ENCODE peak calls at places on chromosomes 12 and 14, in five cellular contexts. R is mesothelial cell of epicardium; K is stimulated activated CD4-positive, alpha-beta T cell treated with anti-CD3 and anti-CD28 coated beads, Interleukin-1b, Interleukin-23, amount 100 ng/mL, for 1 hour; A is fibroblast of the aortic adventitia; B is ovary. P is an unnamed sample.

GRCh38 chr14:36658091-36659009 is 3.3 kb upstream of the PAX9 start:
- DNase-seq in R (no peak), K (no peak), A (no peak), B (no peak), P (no peak)

GRCh38 chr14:91439345-91439744 is 21.7 kb upstream of the CCDC88C start:
- DNase-seq in R (no peak), K (no peak), A (no peak), B (no peak), P (no peak)

GRCh38 chr14:52189330-52189729 is 78.2 kb upstream of the PTGDR start:
- DNase-seq in R (no peak), K (no peak), A (peak; percentile 1), B (no peak), P (no peak)

GRCh38 chr14:67529947-67530935 is 2.8 kb upstream of the PLEKHH1 start:
- DNase-seq in R (no peak), K (no peak), A (no peak), B (no peak), P (no peak)

GRCh38 chr12:9143137-9143536 is 27.4 kb upstream of the A2M start:
- DNase-seq in R (no peak), K (no peak), A (no peak), B (no peak), P (no peak)

GRCh38 chr14:104681689-104682074 is 7.7 kb upstream of the INF2 start:
- DNase-seq in R (no peak), K (no peak), A (peak; percentile 85), B (peak; percentile 82), P (no peak)

GRCh38 chr12:29030006-29030405 is 119.1 kb upstream of the FAR2 start:
- DNase-seq in R (no peak), K (no peak), A (no peak), B (no peak), P (no peak)

GRCh38 chr14:24285351-24285750 is 14.0 kb upstream of the RABGGTA start:
- DNase-seq in R (no peak), K (no peak), A (no peak), B (no peak), P (no peak)

GRCh38 chr12:120993496-120993895 is 15.2 kb downstream of the HNF1A start:
- DNase-seq in R (no peak), K (no peak), A (no peak), B (no peak), P (no peak)

GRCh38 chr12:49838973-49839633 is 3.8 kb downstream of the BCDIN3D start:
- DNase-seq in R (no peak), K (no peak), A (peak; percentile 69), B (no peak), P (no peak)

GRCh38 chr12:65466906-65467305 is 188.4 kb downstream of the MSRB3 start:
- DNase-seq in R (no peak), K (no peak), A (peak; percentile 55), B (no peak), P (no peak)

GRCh38 chr12:62006076-62006732 is 254.0 kb upstream of the USP15 start:
- DNase-seq in R (no peak), K (no peak), A (peak; percentile 42), B (no peak), P (peak; percentile 37)

GRCh38 chr12:25681580-25681979 is 128.5 kb upstream of the LMNTD1 start:
- DNase-seq in R (no peak), K (no peak), A (no peak), B (no peak), P (no peak)

GRCh38 chr14:24409217-24409616 is 10.4 kb downstream of the NYNRIN start:
- DNase-seq in R (no peak), K (no peak), A (no peak), B (no peak), P (no peak)

GRCh38 chr12:53719649-53720048 is 7.6 kb downstream of the CALCOCO1 start:
- DNase-seq in R (no peak), K (no peak), A (peak; percentile 43), B (no peak), P (no peak)

GRCh38 chr12:92574046-92574783 is 128.6 kb upstream of the PLEKHG7 start:
- DNase-seq in R (no peak), K (no peak), A (no peak), B (no peak), P (no peak)

GRCh38 chr12:19482551-19483109 is 43.3 kb downstream of the AEBP2 start:
- DNase-seq in R (no peak), K (no peak), A (no peak), B (no peak), P (no peak)

GRCh38 chr14:75430526-75430925 is 2.7 kb downstream of the JDP2 start:
- DNase-seq in R (no peak), K (no peak), A (peak; percentile 84), B (no peak), P (no peak)

GRCh38 chr12:62749586-62749985 is 185.4 kb downstream of the PPM1H start:
- DNase-seq in R (no peak), K (no peak), A (no peak), B (no peak), P (no peak)

GRCh38 chr14:84202486-84202885 is 1327.5 kb upstream of the FLRT2 start:
- DNase-seq in R (no peak), K (no peak), A (no peak), B (no peak), P (no peak)

GRCh38 chr14:56659964-56660551 is 80.5 kb downstream of the TMEM260 start:
- DNase-seq in R (no peak), K (no peak), A (peak; percentile 43), B (no peak), P (peak; percentile 78)

GRCh38 chr14:53847881-53848280 is 108.7 kb downstream of the BMP4 start:
- DNase-seq in R (no peak), K (no peak), A (no peak), B (no peak), P (no peak)

GRCh38 chr12:121522962-121523361 is 57.9 kb downstream of the KDM2B start:
- DNase-seq in R (no peak), K (no peak), A (no peak), B (no peak), P (no peak)

GRCh38 chr12:4270670-4271432 is 2.7 kb upstream of the CCND2 start:
- DNase-seq in R (no peak), K (no peak), A (no peak), B (peak; percentile 40), P (no peak)